ENCODE peak calls at places on chromosomes 7 and 10, in six cellular contexts. U is left ventricle myocardium inferior, R is epithelial cell of esophagus, X is neural crest cell, O is kidney epithelial cell, S is psoas muscle. A is an unnamed sample.

GRCh38 chr7:118870187-118870586 is 645.7 kb downstream of the ANKRD7 start:
- DNase-seq in O (no peak), X (no peak), R (peak; percentile 57), U (no peak), S (no peak), A (no peak)

GRCh38 chr10:132588301-132589013 is 50.9 kb downstream of the INPP5A start:
- DNase-seq in R (no peak), U (peak; percentile 65), O (no peak), X (no peak), S (no peak), A (peak; percentile 69)

GRCh38 chr10:46283217-46283944 is 3.4 kb upstream of the ANTXRL start:
- DNase-seq in R (no peak), O (no peak), X (no peak), U (no peak), S (no peak), A (no peak)

GRCh38 chr10:79333513-79333912 is 13.8 kb upstream of the PPIF start:
- DNase-seq in U (no peak), X (no peak), S (no peak), R (peak; percentile 92), O (no peak), A (no peak)

GRCh38 chr10:122286872-122287271 is 15.8 kb downstream of the BTBD16 start:
- DNase-seq in O (peak; percentile 75), X (no peak), S (peak; percentile 81), R (peak; percentile 63), U (peak; percentile 36), A (no peak)

GRCh38 chr10:123642293-123642692 is 23.9 kb upstream of the GPR26 start:
- DNase-seq in R (no peak), O (no peak), X (no peak), S (no peak), U (no peak), A (no peak)

GRCh38 chr7:28114056-28114455 is 66.5 kb downstream of the JAZF1 start:
- DNase-seq in U (no peak), X (no peak), S (no peak), O (no peak), R (no peak), A (no peak)

GRCh38 chr10:42638821-42639270 is 476 bp upstream of the ZNF33B start:
- DNase-seq in S (no peak), X (no peak), R (no peak), U (no peak), O (no peak), A (no peak)

GRCh38 chr7:106284516-106285050 is at the start of gene NAMPT:
- DNase-seq in X (peak; percentile 39), U (peak; percentile 60), O (no peak), R (peak; percentile 30), S (peak; percentile 53), A (peak; percentile 52)

GRCh38 chr7:150372271-150373048 is 3.8 kb downstream of the REPIN1 start:
- DNase-seq in X (no peak), O (no peak), S (no peak), U (no peak), R (no peak), A (no peak)

GRCh38 chr10:124946945-124947344 is 5.0 kb downstream of the ZRANB1 start:
- DNase-seq in S (no peak), X (no peak), O (no peak), U (no peak), R (no peak), A (no peak)

GRCh38 chr10:19930936-19931859 is 115.0 kb downstream of the PLXDC2 start:
- DNase-seq in S (peak; percentile 22), X (no peak), O (peak; percentile 63), U (no peak), R (peak; percentile 94), A (no peak)

GRCh38 chr10:132523561-132524442 is 13.8 kb upstream of the INPP5A start:
- DNase-seq in U (peak; percentile 3), S (no peak), O (no peak), X (no peak), R (no peak), A (no peak)

GRCh38 chr7:1192171-1192676 is 32.2 kb upstream of the ZFAND2A start:
- DNase-seq in U (no peak), O (peak; percentile 44), X (no peak), R (peak; percentile 80), S (no peak), A (no peak)

GRCh38 chr10:5561704-5562645 is 37.2 kb downstream of the CALML3 start:
- DNase-seq in O (no peak), X (no peak), U (no peak), R (no peak), S (no peak), A (no peak)

GRCh38 chr7:96219382-96220130 is 102.3 kb downstream of the SLC25A13 start:
- DNase-seq in S (no peak), O (peak; percentile 85), R (peak; percentile 93), U (no peak), X (no peak), A (no peak)

GRCh38 chr7:305410-306151 is 15.6 kb downstream of the FOXL3 start:
- DNase-seq in S (no peak), X (no peak), O (no peak), U (no peak), R (no peak), A (no peak)

GRCh38 chr7:105826143-105826542 is 50.3 kb downstream of the ATXN7L1 start:
- DNase-seq in U (no peak), X (no peak), O (no peak), S (no peak), R (no peak), A (no peak)

GRCh38 chr10:110547139-110547761 is 20.2 kb upstream of the SMC3 start:
- DNase-seq in X (no peak), S (no peak), U (no peak), O (no peak), R (peak; percentile 61), A (peak; percentile 72)

GRCh38 chr10:14975672-14976273 is 16.6 kb downstream of the MEIG1 start:
- DNase-seq in O (no peak), X (no peak), R (no peak), U (no peak), S (no peak), A (no peak)
- TF ChIP-seq CTCF in O (peak; percentile 5), X (peak; percentile 16), R (no peak), U (peak; percentile 14), S (no peak), A (peak; percentile 25)

GRCh38 chr7:134195252-134195651 is 68.1 kb downstream of the LRGUK start:
- DNase-seq in R (no peak), O (no peak), S (no peak), U (no peak), X (no peak), A (no peak)

GRCh38 chr7:134196439-134196838 is 69.3 kb downstream of the LRGUK start:
- DNase-seq in X (no peak), O (no peak), U (no peak), R (no peak), S (no peak), A (no peak)

GRCh38 chr7:134201569-134202261 is 74.6 kb downstream of the LRGUK start:
- DNase-seq in U (no peak), X (no peak), O (no peak), S (no peak), R (no peak), A (no peak)

GRCh38 chr7:134200970-134201369 is 73.8 kb downstream of the LRGUK start:
- DNase-seq in S (no peak), U (no peak), O (no peak), X (no peak), R (no peak), A (no peak)

GRCh38 chr7:134197342-134197741 is 70.2 kb downstream of the LRGUK start:
- DNase-seq in O (no peak), S (no peak), U (no peak), X (no peak), R (no peak), A (no peak)
- TF ChIP-seq CTCF in O (no peak), S (no peak), U (no peak), X (no peak), R (no peak), A (no peak)

DNA sequence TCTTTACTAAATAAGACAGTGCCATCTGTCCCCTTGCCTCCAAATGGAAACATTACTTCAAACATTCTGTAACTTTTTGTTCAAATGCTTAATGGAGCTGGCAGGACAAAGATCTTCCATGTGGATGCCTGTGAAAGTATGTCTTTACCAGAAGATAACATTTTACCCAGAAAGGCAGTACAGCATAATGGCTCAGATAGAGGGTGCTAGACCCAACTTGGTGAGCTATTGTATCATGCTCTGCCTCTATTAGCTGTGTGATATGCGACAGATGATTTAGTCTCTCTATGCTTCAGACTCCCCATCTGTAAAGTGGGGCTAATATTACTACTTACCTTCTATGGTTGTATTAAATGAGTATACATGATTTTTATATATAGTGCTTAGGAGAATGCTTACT is 8.8 kb upstream of the SMKR1 start:
- DNase-seq in S (no peak), O (no peak), R (peak; percentile 17), U (no peak), X (no peak), A (no peak)
- TF ChIP-seq CTCF in S (no peak), O (peak; percentile 10), R (peak; percentile 30), U (no peak), X (no peak), A (no peak)

GRCh38 chr10:98062424-98062823 is 32.0 kb upstream of the CRTAC1 start:
- DNase-seq in U (no peak), X (no peak), S (no peak), O (no peak), R (no peak), A (no peak)
- TF ChIP-seq CTCF in U (no peak), X (no peak), S (no peak), O (no peak), R (no peak), A (no peak)

GRCh38 chr10:63055705-63056104 is 77.4 kb upstream of the NRBF2 start:
- DNase-seq in R (peak; percentile 51), X (no peak), S (no peak), U (no peak), O (no peak), A (no peak)

GRCh38 chr10:63057509-63057908 is 75.6 kb upstream of the NRBF2 start:
- DNase-seq in O (no peak), X (no peak), U (no peak), S (no peak), R (no peak), A (no peak)

GRCh38 chr10:63054889-63055606 is 78.1 kb upstream of the NRBF2 start:
- DNase-seq in U (no peak), R (peak; percentile 60), O (no peak), S (no peak), X (no peak), A (no peak)

GRCh38 chr10:63058236-63058635 is 74.9 kb upstream of the NRBF2 start:
- DNase-seq in U (no peak), X (peak; percentile 20), O (no peak), S (no peak), R (no peak), A (no peak)
- TF ChIP-seq CTCF in U (no peak), X (no peak), O (no peak), S (no peak), R (no peak), A (no peak)

GRCh38 chr10:61020420-61021158 is 76.6 kb upstream of the RHOBTB1 start:
- DNase-seq in S (no peak), O (no peak), X (no peak), U (no peak), R (no peak), A (no peak)

GRCh38 chr10:61021926-61022325 is 77.9 kb upstream of the RHOBTB1 start:
- DNase-seq in U (no peak), O (no peak), X (no peak), R (no peak), S (no peak), A (no peak)

GRCh38 chr10:61023053-61023452 is 79.1 kb upstream of the RHOBTB1 start:
- DNase-seq in O (no peak), X (no peak), R (no peak), S (no peak), U (no peak), A (no peak)

GRCh38 chr10:61028861-61029361 is 84.9 kb upstream of the RHOBTB1 start:
- DNase-seq in O (peak; percentile 75), S (no peak), R (no peak), X (no peak), U (no peak), A (no peak)

GRCh38 chr10:61024801-61025201 is 80.8 kb upstream of the RHOBTB1 start:
- DNase-seq in X (peak; percentile 15), R (peak; percentile 4), O (no peak), S (no peak), U (no peak), A (no peak)
- TF ChIP-seq CTCF in X (peak; percentile 73), R (peak; percentile 44), O (peak; percentile 81), S (peak; percentile 30), U (peak; percentile 64), A (no peak)